ENCODE peak calls at places on chromosomes 2 and 18, in four cellular contexts. B is GM12878, E is H1, M is K562. Q is an unnamed sample.

GRCh38 chr2:239882781-239883180 is 142.4 kb downstream of the NDUFA10 start:
- DNase-seq in B (no peak), E (no peak), M (no peak), Q (no peak)

GRCh38 chr2:1022178-1022577 is 71.5 kb downstream of the SNTG2 start:
- DNase-seq in B (no peak), E (no peak), M (no peak), Q (no peak)

GRCh38 chr2:240963065-240963375 is 35.4 kb upstream of the SNED1 start:
- DNase-seq in B (no peak), E (no peak), M (no peak), Q (no peak)

GRCh38 chr18:45505497-45506206 is 109.6 kb upstream of the SLC14A2 start:
- DNase-seq in B (no peak), E (no peak), M (no peak), Q (no peak)

GRCh38 chr2:168064011-168064998 is 183.1 kb downstream of the STK39 start:
- DNase-seq in B (no peak), E (no peak), M (no peak), Q (no peak)

GRCh38 chr2:218168635-218169462 is 2.1 kb upstream of the CXCR1 start:
- DNase-seq in B (no peak), E (peak; percentile 33), M (peak; percentile 62), Q (peak; percentile 18)

GRCh38 chr2:40579247-40579646 is 127.4 kb upstream of the SLC8A1 start:
- DNase-seq in B (no peak), E (no peak), M (no peak), Q (peak; percentile 39)

GRCh38 chr2:105814291-105814940 is 69.7 kb downstream of the NCK2 start:
- DNase-seq in B (no peak), E (no peak), M (no peak), Q (no peak)

GRCh38 chr2:202135111-202135874 is 62.2 kb downstream of the KIAA2012 start:
- DNase-seq in B (no peak), E (no peak), M (no peak), Q (peak; percentile 100)

GRCh38 chr2:241933175-241933911 is 63.8 kb downstream of the RTP5 start:
- DNase-seq in B (no peak), E (no peak), M (no peak), Q (no peak)

GRCh38 chr18:43830303-43830702 is 553.0 kb upstream of the SYT4 start:
- DNase-seq in B (no peak), E (no peak), M (no peak), Q (no peak)

GRCh38 chr2:241797441-241798080 is 11.4 kb upstream of the NEU4 start:
- DNase-seq in B (no peak), E (no peak), M (no peak), Q (no peak)

GRCh38 chr2:50777954-50778353 is 254.0 kb downstream of the NRXN1 start:
- DNase-seq in B (no peak), E (no peak), M (no peak), Q (no peak)

GRCh38 chr2:237715459-237715947 is 83.1 kb upstream of the RBM44 start:
- DNase-seq in B (no peak), E (no peak), M (no peak), Q (no peak)
- TF ChIP-seq CHD1 in B (no peak), E (no peak), M (no peak), Q (no peak)

GRCh38 chr18:51668101-51668500 is 470.6 kb upstream of the MEX3C start:
- DNase-seq in B (no peak), E (no peak), M (peak; percentile 45), Q (peak; percentile 4)
- H3K4me1 ChIP-seq in B (no peaks in the 10 kb centered on the region), E (no peaks in the 10 kb centered on the region), M (no peaks in the 10 kb centered on the region), Q (no peaks in the 10 kb centered on the region)

DNA sequence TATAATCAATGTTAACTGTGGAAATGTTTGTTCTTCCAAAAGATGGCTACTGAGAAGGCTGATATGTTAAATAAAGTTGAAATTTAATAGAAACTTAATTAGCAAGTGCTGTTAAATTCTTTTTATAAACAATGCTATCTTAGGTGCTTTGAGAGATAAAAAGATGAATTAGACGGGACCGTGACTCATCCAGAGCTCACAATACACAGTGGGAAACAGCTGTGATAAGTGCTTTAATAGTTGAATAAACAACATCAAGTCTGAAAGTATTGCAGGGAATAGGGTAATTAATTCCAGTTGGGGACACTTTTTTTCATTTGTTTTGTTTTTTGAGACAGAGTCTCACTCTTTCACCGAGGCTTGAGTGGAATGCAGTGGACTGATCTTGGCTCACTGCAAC is 85.5 kb upstream of the DTNA start:
- DNase-seq in B (no peak), E (no peak), M (no peak), Q (peak; percentile 4)
- TF ChIP-seq CHD1 in B (no peak), E (no peak), M (no peak), Q (no peak)

DNA sequence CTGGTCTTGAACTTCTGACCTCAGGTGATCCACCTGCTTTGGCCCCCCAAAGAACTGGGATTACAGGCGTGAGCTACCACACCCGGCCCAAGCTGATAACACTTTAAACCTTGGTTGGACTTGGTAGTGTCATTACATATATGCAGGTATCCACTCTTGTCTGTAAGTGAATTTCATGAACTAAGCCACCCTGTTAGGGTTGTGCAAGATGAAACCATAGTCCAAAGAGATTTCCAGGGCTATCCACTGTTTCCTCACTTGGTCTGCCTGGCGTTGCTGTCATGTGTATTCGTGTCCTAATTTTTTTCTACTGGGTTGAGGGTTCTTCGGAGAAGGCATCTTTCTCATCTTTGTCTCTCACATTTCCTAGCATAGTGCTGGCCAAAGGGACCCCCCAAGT is 203.0 kb downstream of the CAMKMT start:
- DNase-seq in B (no peak), E (no peak), M (no peak), Q (no peak)
- H3K4me1 ChIP-seq in B (no peaks in the 10 kb centered on the region), E (no peaks in the 10 kb centered on the region), M (no peaks in the 10 kb centered on the region), Q (no peaks in the 10 kb centered on the region)